ENCODE peak calls at places on chromosomes 3 and 15, in ten cellular contexts. T is mesendoderm; S is lung; I is RPMI7951; A is hypothalamus; G is effector memory CD8-positive, alpha-beta T cell; X is mucosa of descending colon; N is BJ; P is occipital lobe; O is HS-27A. L is an unnamed sample.
A peak's percentile ranks its signal among the peaks of the same experiment; 100 is the strongest.

GRCh38 chr15:35740761-35741160 is 194.8 kb upstream of the DPH6 start:
- DNase-seq in T (no peak), S (no peak), I (peak; percentile 62), A (no peak), G (no peak), X (no peak), N (no peak), P (no peak), O (no peak), L (no peak)

GRCh38 chr3:134228035-134228434 is 22.6 kb downstream of the RYK start:
- DNase-seq in T (no peak), S (no peak), I (no peak), A (no peak), G (no peak), X (no peak), N (no peak), P (no peak), O (no peak), L (no peak)

GRCh38 chr3:134487406-134487805 is 1.5 kb downstream of the CEP63 start:
- DNase-seq in T (no peak), S (no peak), I (no peak), A (no peak), G (no peak), X (no peak), N (no peak), P (no peak), O (no peak), L (no peak)

GRCh38 chr15:80153900-80154299 is 1.1 kb downstream of the FAH start:
- DNase-seq in T (no peak), S (no peak), I (peak; percentile 61), A (no peak), G (no peak), X (no peak), N (no peak), P (no peak), O (no peak), L (no peak)

GRCh38 chr3:54445630-54446029 is 323.3 kb downstream of the CACNA2D3 start:
- DNase-seq in T (no peak), S (no peak), I (no peak), A (no peak), G (no peak), X (no peak), N (no peak), P (no peak), O (no peak), L (no peak)

GRCh38 chr15:52111517-52112202 is 915 bp downstream of the BCL2L10 start:
- DNase-seq in T (no peak), S (no peak), I (no peak), A (no peak), G (no peak), X (no peak), N (no peak), P (no peak), O (no peak), L (no peak)

GRCh38 chr3:176741648-176742047 is 455.6 kb downstream of the TBL1XR1 start:
- DNase-seq in T (no peak), S (no peak), I (no peak), A (no peak), G (no peak), X (no peak), N (no peak), P (no peak), O (no peak), L (no peak)

GRCh38 chr3:46349484-46350261 is 4.2 kb upstream of the CCR2 start:
- DNase-seq in T (no peak), S (no peak), I (peak; percentile 57), A (no peak), G (no peak), X (no peak), N (no peak), P (no peak), O (no peak), L (no peak)

GRCh38 chr3:137061186-137061585 is 103.4 kb downstream of the IL20RB start:
- DNase-seq in T (no peak), S (no peak), I (no peak), A (no peak), G (no peak), X (no peak), N (no peak), P (no peak), O (no peak), L (no peak)

GRCh38 chr3:13687409-13687989 is 138.6 kb downstream of the FBLN2 start:
- DNase-seq in T (peak; percentile 42), S (peak; percentile 44), I (no peak), A (no peak), G (no peak), X (no peak), N (no peak), P (peak; percentile 43), O (no peak), L (no peak)

GRCh38 chr15:34883042-34883441 is 86.5 kb downstream of the AQR start:
- DNase-seq in T (no peak), S (no peak), I (no peak), A (no peak), G (no peak), X (no peak), N (no peak), P (no peak), O (no peak), L (no peak)

GRCh38 chr3:120418866-120419490 is 31.8 kb downstream of the FSTL1 start:
- DNase-seq in T (peak; percentile 89), S (peak; percentile 52), I (peak; percentile 54), A (no peak), G (no peak), X (peak; percentile 57), N (no peak), P (peak; percentile 30), O (no peak), L (no peak)

GRCh38 chr3:181687190-181687589 is 24.5 kb upstream of the SOX2 start:
- DNase-seq in T (no peak), S (no peak), I (no peak), A (no peak), G (no peak), X (no peak), N (no peak), P (no peak), O (no peak), L (no peak)

GRCh38 chr15:60704129-60704528 is 225.2 kb upstream of the ICE2 start:
- DNase-seq in T (no peak), S (no peak), I (no peak), A (no peak), G (peak; percentile 52), X (peak; percentile 36), N (no peak), P (no peak), O (no peak), L (no peak)

GRCh38 chr3:72082776-72083477 is 298.0 kb upstream of the PROK2 start:
- DNase-seq in T (peak; percentile 8), S (no peak), I (no peak), A (no peak), G (no peak), X (no peak), N (no peak), P (no peak), O (no peak), L (no peak)

GRCh38 chr3:105195260-105195659 is 171.4 kb upstream of the ALCAM start:
- DNase-seq in T (no peak), S (no peak), I (no peak), A (no peak), G (no peak), X (no peak), N (no peak), P (no peak), O (no peak), L (no peak)

GRCh38 chr3:45056608-45057301 is 30.7 kb downstream of the CLEC3B start:
- DNase-seq in T (peak; percentile 93), S (no peak), I (no peak), A (no peak), G (no peak), X (no peak), N (no peak), P (no peak), O (no peak), L (no peak)

GRCh38 chr3:71258116-71258515 is 325.4 kb downstream of the FOXP1 start:
- DNase-seq in T (no peak), S (no peak), I (peak; percentile 83), A (no peak), G (no peak), X (no peak), N (peak; percentile 26), P (no peak), O (no peak), L (no peak)

GRCh38 chr3:168828943-168829342 is 733.2 kb upstream of the GOLIM4 start:
- DNase-seq in T (peak; percentile 77), S (no peak), I (no peak), A (no peak), G (no peak), X (no peak), N (no peak), P (no peak), O (no peak), L (no peak)

GRCh38 chr3:35088943-35089342 is 550.4 kb upstream of the ARPP21 start:
- DNase-seq in T (no peak), S (no peak), I (no peak), A (no peak), G (no peak), X (no peak), N (no peak), P (no peak), O (no peak), L (no peak)

L was measured in tibial artery.